ENCODE peak calls at places on chromosomes 3 and 15, in eight cellular contexts. S, Q, K, J, R, X, G and H are unnamed samples.

GRCh38 chr3:23244642-23245041 is 41.5 kb downstream of the UBE2E2 start:
- DNase-seq in S (no peak), Q (no peak), K (no peak), J (no peak), R (no peak), X (no peak), G (no peak), H (no peak)

GRCh38 chr15:78177447-78177873 is 28.3 kb downstream of the IDH3A start:
- DNase-seq in S (peak; percentile 23), Q (peak; percentile 59), K (peak; percentile 19), J (peak; percentile 28), R (peak; percentile 39), X (peak; percentile 74), G (peak; percentile 24), H (peak; percentile 20)

GRCh38 chr15:39804026-39804425 is 21.4 kb upstream of the FSIP1 start:
- DNase-seq in S (no peak), Q (no peak), K (no peak), J (no peak), R (peak; percentile 80), X (no peak), G (no peak), H (no peak)

GRCh38 chr3:177574232-177574856 is 377.1 kb upstream of the TBL1XR1 start:
- DNase-seq in S (no peak), Q (no peak), K (no peak), J (no peak), R (no peak), X (peak; percentile 69), G (peak; percentile 59), H (peak; percentile 37)

GRCh38 chr3:187741403-187742350 is 3.6 kb downstream of the BCL6 start:
- DNase-seq in S (peak; percentile 75), Q (peak; percentile 86), K (peak; percentile 70), J (peak; percentile 47), R (peak; percentile 46), X (peak; percentile 92), G (peak; percentile 60), H (peak; percentile 67)

GRCh38 chr3:66442254-66443249 is 58.3 kb downstream of the LRIG1 start:
- DNase-seq in S (peak; percentile 44), Q (no peak), K (no peak), J (peak; percentile 10), R (peak; percentile 45), X (peak; percentile 34), G (no peak), H (no peak)

GRCh38 chr15:83127547-83128150 is 20.2 kb downstream of the TM6SF1 start:
- DNase-seq in S (no peak), Q (no peak), K (no peak), J (no peak), R (no peak), X (no peak), G (no peak), H (no peak)

GRCh38 chr3:50126287-50127211 is 28.6 kb upstream of the SEMA3F start:
- DNase-seq in S (peak; percentile 47), Q (no peak), K (no peak), J (no peak), R (no peak), X (no peak), G (no peak), H (peak; percentile 23)

GRCh38 chr15:74889390-74889881 is 406 bp upstream of the MPI start:
- DNase-seq in S (no peak), Q (peak; percentile 37), K (no peak), J (peak; percentile 64), R (no peak), X (peak; percentile 56), G (no peak), H (no peak)

GRCh38 chr3:171282041-171282440 is 178.2 kb downstream of the TNIK start:
- DNase-seq in S (peak; percentile 21), Q (no peak), K (no peak), J (no peak), R (no peak), X (no peak), G (no peak), H (peak; percentile 75)

GRCh38 chr15:70197318-70197944 is 99.7 kb upstream of the TLE3 start:
- DNase-seq in S (no peak), Q (no peak), K (no peak), J (no peak), R (peak; percentile 58), X (no peak), G (no peak), H (no peak)

GRCh38 chr3:122232485-122232884 is 49.0 kb downstream of the CASR start:
- DNase-seq in S (no peak), Q (peak; percentile 25), K (no peak), J (no peak), R (no peak), X (no peak), G (no peak), H (no peak)

GRCh38 chr3:126544596-126545281 is 14.0 kb downstream of the C3orf22 start:
- DNase-seq in S (no peak), Q (peak; percentile 3), K (no peak), J (no peak), R (no peak), X (no peak), G (no peak), H (no peak)

GRCh38 chr15:48940508-48940907 is 23.2 kb downstream of the SHC4 start:
- DNase-seq in S (no peak), Q (peak; percentile 45), K (no peak), J (no peak), R (peak; percentile 27), X (no peak), G (no peak), H (no peak)

GRCh38 chr3:54146383-54147239 is 24.3 kb downstream of the CACNA2D3 start:
- DNase-seq in S (peak; percentile 59), Q (no peak), K (no peak), J (peak; percentile 35), R (no peak), X (peak; percentile 26), G (peak; percentile 26), H (no peak)

GRCh38 chr3:120767106-120767505 is 24.6 kb downstream of the GTF2E1 start:
- DNase-seq in S (no peak), Q (no peak), K (no peak), J (no peak), R (no peak), X (no peak), G (no peak), H (no peak)

GRCh38 chr3:66411436-66411835 is 89.4 kb downstream of the LRIG1 start:
- DNase-seq in S (no peak), Q (no peak), K (no peak), J (no peak), R (no peak), X (no peak), G (no peak), H (peak; percentile 8)

GRCh38 chr3:4043867-4044575 is 244.8 kb downstream of the LRRN1 start:
- DNase-seq in S (peak; percentile 30), Q (no peak), K (no peak), J (no peak), R (no peak), X (no peak), G (no peak), H (no peak)

GRCh38 chr15:90914240-90915080 is 11.4 kb downstream of the MAN2A2 start:
- DNase-seq in S (no peak), Q (no peak), K (no peak), J (no peak), R (no peak), X (no peak), G (no peak), H (no peak)

GRCh38 chr15:81497226-81497625 is 123.2 kb upstream of the TMC3 start:
- DNase-seq in S (no peak), Q (no peak), K (no peak), J (no peak), R (no peak), X (no peak), G (no peak), H (no peak)

GRCh38 chr3:150545419-150546225 is 674 bp downstream of the SERP1 start:
- DNase-seq in S (peak; percentile 6), Q (peak; percentile 59), K (peak; percentile 29), J (peak; percentile 69), R (peak; percentile 21), X (peak; percentile 4), G (peak; percentile 49), H (peak; percentile 18)

GRCh38 chr3:148329481-148330220 is 368.1 kb upstream of the AGTR1 start:
- DNase-seq in S (no peak), Q (no peak), K (no peak), J (no peak), R (no peak), X (no peak), G (no peak), H (peak; percentile 71)

GRCh38 chr3:197466586-197467399 is 89.0 kb downstream of the BDH1 start:
- DNase-seq in S (peak; percentile 45), Q (no peak), K (no peak), J (peak; percentile 63), R (peak; percentile 54), X (no peak), G (no peak), H (no peak)

GRCh38 chr3:55604846-55605245 is 117.7 kb upstream of the WNT5A start:
- DNase-seq in S (no peak), Q (no peak), K (no peak), J (no peak), R (no peak), X (no peak), G (no peak), H (no peak)

GRCh38 chr3:33687406-33688010 is 30.5 kb downstream of the CLASP2 start:
- DNase-seq in S (peak; percentile 4), Q (no peak), K (no peak), J (no peak), R (peak; percentile 18), X (no peak), G (no peak), H (no peak)

GRCh38 chr3:49869525-49870126 is at the start of gene CAMKV:
- DNase-seq in S (peak; percentile 6), Q (peak; percentile 38), K (peak; percentile 13), J (peak; percentile 41), R (no peak), X (peak; percentile 72), G (no peak), H (no peak)

GRCh38 chr3:5754602-5755001 is 567.1 kb downstream of the EDEM1 start:
- DNase-seq in S (no peak), Q (no peak), K (no peak), J (no peak), R (no peak), X (no peak), G (no peak), H (no peak)

GRCh38 chr15:59420986-59421618 is 16.9 kb upstream of the FAM81A start:
- DNase-seq in S (no peak), Q (no peak), K (no peak), J (no peak), R (no peak), X (no peak), G (no peak), H (no peak)

GRCh38 chr15:42065008-42065407 is 29.4 kb downstream of the PLA2G4D start:
- DNase-seq in S (no peak), Q (no peak), K (no peak), J (no peak), R (no peak), X (no peak), G (no peak), H (no peak)

GRCh38 chr3:180284331-180285110 is 247.8 kb upstream of the PEX5L start:
- DNase-seq in S (no peak), Q (no peak), K (no peak), J (no peak), R (no peak), X (no peak), G (no peak), H (no peak)

GRCh38 chr3:29307229-29307796 is 26.4 kb downstream of the RBMS3 start:
- DNase-seq in S (no peak), Q (no peak), K (no peak), J (no peak), R (no peak), X (no peak), G (no peak), H (no peak)

GRCh38 chr3:15858547-15859506 is 61.0 kb upstream of the ANKRD28 start:
- DNase-seq in S (peak; percentile 37), Q (peak; percentile 79), K (peak; percentile 41), J (no peak), R (peak; percentile 26), X (peak; percentile 80), G (no peak), H (peak; percentile 30)

GRCh38 chr3:104176706-104177105 is 1190.0 kb upstream of the ALCAM start:
- DNase-seq in S (no peak), Q (no peak), K (no peak), J (no peak), R (no peak), X (no peak), G (no peak), H (no peak)

GRCh38 chr3:183764854-183765731 is 60.3 kb downstream of the MAP6D1 start:
- DNase-seq in S (peak; percentile 24), Q (no peak), K (no peak), J (no peak), R (no peak), X (no peak), G (no peak), H (peak; percentile 95)